ENCODE peak calls at places on chromosomes 7 and 10, in nine cellular contexts. B is mammary epithelial cell, D is GM23248, Y is colonic mucosa, L is heart left ventricle, G is mucosa of descending colon, M is keratinocyte, S is esophagus muscularis mucosa, C is mesendoderm. P is an unnamed sample. For H3K4me1, the result is how much of the 10 kb centered on the place peaks cover.

GRCh38 chr7:156842317-156842716 is 50.7 kb downstream of the LMBR1 start:
- DNase-seq in B (no peak), L (no peak), D (no peak), C (no peak), S (no peak), Y (no peak), G (no peak), M (no peak), P (no peak)

GRCh38 chr10:102799691-102800435 is 37.4 kb downstream of the CYP17A1 start:
- DNase-seq in G (no peak), B (no peak), S (no peak), C (no peak), D (no peak), L (no peak), Y (no peak), M (no peak), P (no peak)

GRCh38 chr10:98168147-98168546 is 33.7 kb downstream of the R3HCC1L start:
- DNase-seq in C (peak), G (no peak), Y (no peak), D (no peak), S (no peak), B (no peak), M (no peak), L (no peak), P (no peak)

GRCh38 chr7:45514944-45515343 is 59.2 kb upstream of the ADCY1 start:
- DNase-seq in C (peak), B (no peak), S (no peak), Y (no peak), D (no peak), L (no peak), M (no peak), G (no peak), P (peak)

GRCh38 chr10:100887761-100888296 is 24.9 kb upstream of the SLF2 start:
- DNase-seq in D (no peak), Y (no peak), C (no peak), M (no peak), L (no peak), B (no peak), S (no peak), G (no peak), P (no peak)

GRCh38 chr7:925601-926000 is 28.9 kb downstream of the ADAP1 start:
- DNase-seq in G (peak), C (no peak), B (no peak), S (no peak), D (no peak), Y (peak), L (peak), M (no peak), P (no peak)

GRCh38 chr10:94193466-94193924 is 169.2 kb downstream of the NOC3L start:
- DNase-seq in M (no peak), D (peak), C (peak), L (no peak), G (no peak), B (peak), S (no peak), Y (no peak), P (peak)

GRCh38 chr7:40211291-40212003 is 76.6 kb downstream of the SUGCT start:
- DNase-seq in D (peak), S (no peak), B (no peak), L (no peak), Y (no peak), M (no peak), G (no peak), C (peak), P (no peak)

GRCh38 chr10:104096692-104097091 is 11.0 kb upstream of the COL17A1 start:
- DNase-seq in D (no peak), Y (no peak), M (no peak), C (no peak), G (no peak), L (no peak), S (no peak), B (no peak), P (no peak)

GRCh38 chr7:5870311-5870710 is 10.3 kb upstream of the OCM start:
- DNase-seq in C (no peak), M (no peak), D (no peak), L (no peak), G (no peak), S (no peak), B (no peak), Y (no peak), P (no peak)

GRCh38 chr7:19413444-19413965 is 268.3 kb upstream of the FERD3L start:
- DNase-seq in Y (no peak), M (no peak), S (no peak), D (no peak), B (no peak), L (no peak), C (no peak), G (no peak), P (no peak)

GRCh38 chr7:79287976-79288375 is 165.5 kb downstream of the MAGI2 start:
- DNase-seq in C (no peak), M (no peak), L (no peak), Y (no peak), G (no peak), S (no peak), D (peak), B (no peak), P (no peak)

GRCh38 chr10:127392351-127393235 is 156.5 kb upstream of the NPS start:
- DNase-seq in D (no peak), M (no peak), B (no peak), C (no peak), S (no peak), Y (no peak), L (no peak), G (no peak), P (no peak)

GRCh38 chr10:6995339-6995738 is 415.3 kb upstream of the PRKCQ start:
- DNase-seq in C (no peak), M (no peak), Y (no peak), B (no peak), S (no peak), L (no peak), G (no peak), D (peak), P (no peak)

GRCh38 chr7:19964198-19964597 is 190.8 kb upstream of the TMEM196 start:
- DNase-seq in C (no peak), D (peak), G (no peak), Y (no peak), B (no peak), L (no peak), M (no peak), S (no peak), P (no peak)

GRCh38 chr10:115951242-115951641 is 321.8 kb downstream of the GFRA1 start:
- DNase-seq in C (no peak), M (no peak), Y (no peak), L (no peak), B (no peak), G (no peak), D (no peak), S (no peak), P (no peak)

GRCh38 chr7:88202278-88202677 is 17.6 kb downstream of the SRI start:
- DNase-seq in D (no peak), Y (no peak), G (no peak), M (no peak), L (no peak), B (no peak), C (peak), S (no peak), P (no peak)

GRCh38 chr7:158355456-158356065 is 232.1 kb downstream of the PTPRN2 start:
- DNase-seq in Y (peak), B (no peak), D (peak), C (peak), G (no peak), M (no peak), L (no peak), S (no peak), P (no peak)

GRCh38 chr10:70319183-70319582 is 35.4 kb upstream of the NPFFR1 start:
- DNase-seq in L (no peak), S (no peak), D (no peak), M (no peak), Y (no peak), C (no peak), G (no peak), B (no peak), P (no peak)

GRCh38 chr7:20790273-20790842 is 3.7 kb upstream of the SP8 start:
- DNase-seq in B (no peak), S (no peak), Y (no peak), D (no peak), M (no peak), C (no peak), L (no peak), G (no peak), P (no peak)

GRCh38 chr10:27373566-27374160 is 130.4 kb upstream of the RAB18 start:
- DNase-seq in G (no peak), C (no peak), Y (no peak), M (no peak), D (no peak), B (peak), S (no peak), L (no peak), P (no peak)

GRCh38 chr10:65751896-65752295 is 1173.9 kb upstream of the LRRTM3 start:
- DNase-seq in D (no peak), S (no peak), G (no peak), L (no peak), C (no peak), B (peak), M (no peak), Y (no peak), P (no peak)

GRCh38 chr7:101740981-101741725 is 76.3 kb upstream of the CUX1 start:
- DNase-seq in Y (no peak), L (no peak), D (no peak), G (no peak), B (no peak), C (no peak), S (no peak), M (no peak), P (no peak)

GRCh38 chr10:33212061-33212748 is 122.3 kb downstream of the NRP1 start:
- DNase-seq in D (peak), G (no peak), S (no peak), B (no peak), L (no peak), M (no peak), C (no peak), Y (no peak), P (no peak)

GRCh38 chr10:80153460-80153859 is 20.9 kb downstream of the PLAC9 start:
- DNase-seq in M (no peak), Y (no peak), D (no peak), L (no peak), C (no peak), B (no peak), G (peak), S (no peak), P (no peak)

GRCh38 chr7:344608-344994 is 54.6 kb downstream of the FOXL3 start:
- DNase-seq in S (no peak), B (no peak), Y (no peak), C (no peak), G (no peak), M (no peak), D (no peak), L (no peak), P (no peak)

GRCh38 chr7:17524746-17525145 is 226.3 kb downstream of the AHR start:
- DNase-seq in L (no peak), B (peak), D (peak), Y (no peak), C (no peak), M (no peak), G (no peak), S (no peak), P (no peak)

GRCh38 chr10:15155978-15156377 is 12.5 kb downstream of the NMT2 start:
- DNase-seq in D (no peak), C (no peak), G (no peak), B (no peak), M (no peak), L (no peak), Y (no peak), S (no peak), P (no peak)

GRCh38 chr7:108202743-108203142 is 72.6 kb upstream of the LAMB4 start:
- DNase-seq in C (peak), L (no peak), D (no peak), S (no peak), Y (no peak), G (no peak), B (no peak), M (no peak), P (no peak)

GRCh38 chr10:74008212-74008731 is 10.4 kb downstream of the VCL start:
- DNase-seq in L (no peak), M (no peak), Y (no peak), B (peak), G (no peak), S (no peak), C (no peak), D (peak), P (peak)

GRCh38 chr10:70974920-70975319 is 86.6 kb upstream of the PCBD1 start:
- DNase-seq in L (no peak), Y (no peak), S (no peak), M (no peak), C (no peak), G (no peak), B (no peak), D (no peak), P (no peak)

DNA sequence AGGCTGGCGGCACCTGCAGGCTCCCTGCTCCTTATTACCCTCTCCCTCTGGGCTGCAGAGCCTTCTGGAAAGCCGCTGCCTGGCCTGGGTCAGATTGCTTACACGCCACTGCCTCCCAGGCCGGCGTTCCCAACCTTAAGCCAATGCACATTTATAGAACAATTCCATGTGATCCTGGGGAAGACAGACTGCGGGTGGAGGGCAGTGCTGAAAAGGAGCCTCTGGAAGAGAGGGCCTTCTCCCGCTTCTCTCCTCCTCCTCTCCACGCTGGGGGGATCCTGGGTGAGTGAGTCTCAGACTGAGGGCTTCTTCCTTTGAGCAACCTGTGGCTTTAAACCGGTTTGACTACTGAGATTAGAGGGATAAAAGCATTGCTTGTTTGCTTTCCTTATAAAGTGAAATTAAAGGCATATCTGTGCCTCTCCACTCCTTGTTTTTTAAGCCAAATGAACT is 5.5 kb downstream of the TACC2 start:
- DNase-seq in G (peak), L (peak), D (peak), Y (peak), C (peak), S (no peak), B (peak), M (no peak), P (no peak)
- H3K4me1 ChIP-seq in G (under half), L (under half), D (under half), Y (under half), C (under half), S (under half), B (under half), M (under half), P (under half)

GRCh38 chr10:109977382-109977806 is 30.4 kb upstream of the ADD3 start:
- DNase-seq in B (no peak), L (no peak), G (peak), S (no peak), D (peak), M (no peak), Y (peak), C (no peak), P (peak)
- H3K4me1 ChIP-seq in B (under half), L (under half), G (under half), S (under half), D (half or more), M (under half), Y (under half), C (under half), P (under half)

DNA sequence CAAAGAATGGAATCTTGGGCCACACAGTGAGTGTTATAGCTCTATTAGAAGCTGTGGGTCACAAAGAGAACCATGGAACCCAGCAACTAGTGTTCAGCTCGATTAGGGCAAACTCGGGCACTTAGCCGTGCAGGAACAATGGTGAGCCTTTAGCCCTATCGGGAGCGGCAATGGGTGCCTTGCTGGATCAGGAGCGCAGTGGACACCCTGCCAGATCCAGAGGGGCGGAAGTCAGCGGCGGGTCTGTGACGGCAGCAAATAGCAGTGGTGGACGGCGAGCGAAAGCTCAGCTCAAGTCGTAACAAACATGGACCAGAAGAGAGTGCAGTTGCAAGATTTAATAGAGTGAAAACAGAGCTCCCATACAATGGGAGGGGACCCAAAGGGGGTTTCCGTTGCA is 43.9 kb upstream of the NRG3 start:
- DNase-seq in L (no peak), D (no peak), M (no peak), C (no peak), Y (no peak), S (no peak), G (no peak), B (no peak), P (no peak)
- H3K4me1 ChIP-seq in L (under half), D (under half), M (under half), C (under half), Y (under half), S (under half), G (under half), B (under half), P (under half)

GRCh38 chr7:103343758-103344452 is 662 bp downstream of the DNAJC2 start:
- DNase-seq in S (no peak), L (no peak), D (peak), Y (peak), M (no peak), B (peak), G (no peak), C (peak), P (peak)
- H3K4me1 ChIP-seq in S (under half), L (under half), D (under half), Y (under half), M (under half), B (under half), G (under half), C (under half), P (under half)

GRCh38 chr10:46226232-46226631 is 60.6 kb upstream of the ANTXRL start:
- DNase-seq in B (no peak), Y (peak), L (peak), G (peak), S (peak), C (no peak), M (no peak), D (no peak), P (no peak)
- H3K4me1 ChIP-seq in B (under half), Y (under half), L (under half), G (under half), S (under half), C (under half), M (under half), D (under half), P (under half)

DNA sequence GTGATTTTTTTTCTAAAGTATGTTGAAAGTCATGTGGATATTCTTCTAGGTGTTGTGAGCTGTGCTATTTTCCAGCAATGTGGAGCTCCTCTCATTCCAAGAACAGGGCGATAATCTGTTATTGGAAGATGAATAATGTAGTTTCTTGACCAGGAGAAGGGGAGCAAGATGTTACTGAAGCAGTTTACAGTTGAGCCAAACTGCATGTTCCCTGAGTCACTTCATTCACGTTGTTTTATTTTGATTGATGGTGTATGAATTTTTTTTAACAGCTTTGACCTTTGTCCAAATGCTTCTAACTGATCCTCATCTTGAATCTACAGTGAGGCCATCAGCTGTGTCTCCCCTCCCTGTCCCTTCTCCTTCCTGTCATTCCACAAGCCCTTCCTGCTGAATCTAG is 277.1 kb upstream of the KLF6 start:
- DNase-seq in D (peak), M (no peak), S (no peak), C (no peak), Y (no peak), G (no peak), B (no peak), L (no peak), P (no peak)
- H3K4me1 ChIP-seq in D (under half), M (under half), S (under half), C (under half), Y (under half), G (under half), B (under half), L (under half), P (under half)